ENCODE peak calls at places on chromosomes 13 and 19, in six cellular contexts. E is heart left ventricle, S is neural progenitor cell, Z is left ventricle myocardium inferior, U is cardiac muscle cell, C is suprapubic skin. J is an unnamed sample.
A peak's percentile ranks its signal among the peaks of the same experiment; 100 is the strongest.

GRCh38 chr13:85864963-85865530 is 65.8 kb upstream of the SLITRK6 start:
- DNase-seq in E (no peak), C (no peak), S (peak; percentile 58), Z (no peak), U (peak; percentile 35), J (no peak)

GRCh38 chr19:31270897-31271568 is 78.2 kb downstream of the TSHZ3 start:
- DNase-seq in S (no peak), C (no peak), Z (no peak), E (no peak), U (no peak), J (no peak)

GRCh38 chr19:10417598-10418280 is 2.6 kb upstream of the PDE4A start:
- DNase-seq in S (peak; percentile 78), E (no peak), Z (no peak), C (no peak), U (peak; percentile 44), J (no peak)

GRCh38 chr19:45595814-45596213 is 6.2 kb downstream of the GPR4 start:
- DNase-seq in Z (peak; percentile 49), E (peak; percentile 78), C (no peak), U (no peak), S (no peak), J (no peak)

GRCh38 chr13:30872685-30873443 is 33.2 kb upstream of the MEDAG start:
- DNase-seq in Z (no peak), U (no peak), S (peak; percentile 66), E (no peak), C (no peak), J (no peak)

GRCh38 chr13:96551540-96551939 is 442.7 kb downstream of the OXGR1 start:
- DNase-seq in E (no peak), C (no peak), S (no peak), Z (no peak), U (no peak), J (no peak)

GRCh38 chr19:8335343-8336071 is 7.6 kb downstream of the KANK3 start:
- DNase-seq in U (peak; percentile 18), C (no peak), S (no peak), E (no peak), Z (no peak), J (no peak)

GRCh38 chr13:74218291-74218690 is 84.1 kb upstream of the KLF12 start:
- DNase-seq in E (no peak), U (no peak), Z (no peak), C (no peak), S (no peak), J (no peak)

GRCh38 chr13:19085258-19085657 is 96.4 kb downstream of the TUBA3C start:
- DNase-seq in U (no peak), E (no peak), Z (no peak), C (no peak), S (no peak), J (no peak)

GRCh38 chr13:100602472-100603142 is 14.0 kb upstream of the GGACT start:
- DNase-seq in U (no peak), E (no peak), S (no peak), Z (no peak), C (no peak), J (no peak)

GRCh38 chr13:97127842-97128241 is 94.3 kb upstream of the MBNL2 start:
- DNase-seq in Z (no peak), C (no peak), S (no peak), E (no peak), U (no peak), J (no peak)

GRCh38 chr19:48858984-48859710 is 9.3 kb downstream of the PLEKHA4 start:
- DNase-seq in Z (peak; percentile 40), S (no peak), U (no peak), E (peak; percentile 54), C (no peak), J (no peak)

DNA sequence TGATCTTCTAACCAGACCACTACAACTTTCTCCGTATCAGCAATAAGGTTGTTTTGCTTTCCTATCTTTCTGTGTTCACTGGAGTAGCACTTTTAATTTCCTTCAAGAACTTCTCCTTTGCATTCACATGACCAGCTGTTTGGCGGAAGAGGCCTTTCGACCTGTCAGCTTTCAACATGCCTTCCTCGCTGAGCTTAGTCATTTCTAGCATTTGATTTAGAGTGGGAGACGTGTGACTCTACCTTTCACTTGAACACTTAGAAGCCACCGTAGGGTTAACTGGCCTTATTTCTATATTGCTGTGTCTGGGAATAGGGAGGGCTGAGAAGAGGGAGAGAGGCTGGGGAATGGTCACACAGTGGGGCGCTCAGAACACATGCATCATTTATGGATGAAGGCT is 104.7 kb downstream of the TUBGCP3 start:
- DNase-seq in C (no peak), U (no peak), S (no peak), E (no peak), Z (no peak), J (no peak)
- H3K4me1 ChIP-seq in C (no peaks in the 10 kb centered on the region), U (peaks cover 14% of the 10 kb centered on the region), S (no peaks in the 10 kb centered on the region), E (no peaks in the 10 kb centered on the region), Z (no peaks in the 10 kb centered on the region), J (no peaks in the 10 kb centered on the region)

DNA sequence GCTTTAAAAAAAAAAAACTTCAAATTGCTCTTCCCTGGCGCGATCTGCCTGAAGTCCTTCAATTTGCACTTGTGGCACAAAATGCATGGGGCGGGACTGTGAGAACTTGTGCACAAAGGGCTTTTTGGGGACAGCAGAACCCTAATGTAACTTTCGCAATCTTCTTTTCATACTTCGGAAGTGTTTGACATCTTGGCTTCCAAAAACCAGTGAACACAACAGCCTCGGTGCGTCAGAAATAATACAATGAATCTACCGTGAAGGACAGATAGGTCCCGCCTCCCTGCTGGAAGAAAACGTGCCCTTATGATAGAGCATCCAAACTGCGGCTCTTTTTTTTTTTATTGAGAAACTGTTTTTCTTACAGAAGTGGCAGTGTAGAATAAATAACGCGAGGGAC is 36.6 kb downstream of the KLF2 start:
- DNase-seq in U (no peak), E (no peak), S (no peak), Z (no peak), C (no peak), J (no peak)
- H3K4me1 ChIP-seq in U (peaks cover 11% of the 10 kb centered on the region), E (peaks cover 6% of the 10 kb centered on the region), S (no peaks in the 10 kb centered on the region), Z (peaks cover 35% of the 10 kb centered on the region), C (peaks cover 25% of the 10 kb centered on the region), J (no peaks in the 10 kb centered on the region)

DNA sequence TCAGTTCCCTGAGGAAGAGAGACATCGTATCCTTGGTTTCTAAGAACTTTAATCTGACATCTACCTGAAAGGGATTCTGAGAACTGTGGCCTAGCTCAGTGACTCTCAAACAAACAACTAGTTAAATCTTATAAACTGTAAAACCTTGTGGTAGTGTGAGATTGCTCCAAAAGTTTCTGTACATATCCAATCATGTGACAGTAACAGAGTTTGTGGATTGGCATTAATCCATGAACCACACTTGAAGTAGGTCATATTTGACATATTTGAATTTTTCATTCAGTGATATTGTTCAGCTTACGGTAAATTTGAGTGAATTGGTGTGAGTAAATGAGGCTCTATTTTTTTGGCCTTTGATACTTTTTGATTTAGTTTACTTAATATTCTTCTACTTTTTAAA is 15.0 kb downstream of the TDRD3 start:
- DNase-seq in Z (no peak), U (no peak), C (no peak), S (no peak), E (no peak), J (no peak)
- H3K4me1 ChIP-seq in Z (peaks cover 67% of the 10 kb centered on the region), U (no peaks in the 10 kb centered on the region), C (peaks cover 15% of the 10 kb centered on the region), S (peaks cover 4% of the 10 kb centered on the region), E (peaks cover 29% of the 10 kb centered on the region), J (no peaks in the 10 kb centered on the region)

GRCh38 chr19:14052470-14052869 is 9.4 kb downstream of the PALM3 start:
- DNase-seq in S (no peak), U (no peak), C (no peak), E (no peak), Z (no peak), J (no peak)
- H3K4me1 ChIP-seq in S (no peaks in the 10 kb centered on the region), U (no peaks in the 10 kb centered on the region), C (peaks cover 5% of the 10 kb centered on the region), E (no peaks in the 10 kb centered on the region), Z (peaks cover 4% of the 10 kb centered on the region), J (no peaks in the 10 kb centered on the region)